ENCODE peak calls at places on chromosomes 5 and 9, in ten cellular contexts. E, R, X, K, Z, A, F, C, I and N are unnamed samples.

GRCh38 chr9:112054916-112055315 is 120.2 kb downstream of the SUSD1 start:
- DNase-seq in Z (no peak), E (no peak), I (no peak), F (no peak), X (no peak), R (no peak), K (no peak), A (no peak), C (no peak), N (no peak)

GRCh38 chr5:12023614-12024241 is 119.5 kb upstream of the CTNND2 start:
- DNase-seq in C (peak), E (no peak), F (no peak), A (peak), I (no peak), Z (peak), R (no peak), K (no peak), X (peak), N (peak)

GRCh38 chr5:157030692-157031091 is 28.2 kb downstream of the HAVCR1 start:
- DNase-seq in I (no peak), X (no peak), C (no peak), F (no peak), R (no peak), Z (no peak), A (no peak), K (no peak), E (no peak), N (no peak)

GRCh38 chr5:122053181-122054109 is 24.6 kb downstream of the LOX start:
- DNase-seq in E (no peak), A (no peak), C (no peak), X (peak), F (no peak), K (no peak), R (no peak), I (no peak), Z (no peak), N (peak)

GRCh38 chr9:134891016-134891589 is 10.5 kb downstream of the FCN2 start:
- DNase-seq in F (no peak), X (no peak), K (no peak), Z (no peak), A (no peak), C (no peak), R (peak), I (no peak), E (no peak), N (peak)

GRCh38 chr5:177301503-177302165 is 1.9 kb downstream of the RAB24 start:
- DNase-seq in Z (no peak), K (no peak), R (no peak), E (no peak), I (no peak), C (peak), A (no peak), X (no peak), F (no peak), N (peak)

GRCh38 chr9:98521141-98521540 is 187.6 kb downstream of the GABBR2 start:
- DNase-seq in E (no peak), K (no peak), Z (no peak), C (no peak), X (no peak), R (peak), I (no peak), A (no peak), F (no peak), N (peak)

GRCh38 chr5:172175263-172175719 is 12.7 kb downstream of the STK10 start:
- DNase-seq in C (no peak), X (no peak), I (no peak), F (peak), Z (peak), E (peak), K (peak), R (peak), A (no peak), N (no peak)

GRCh38 chr5:172028167-172028566 is 21.7 kb upstream of the FBXW11 start:
- DNase-seq in I (no peak), R (no peak), A (no peak), X (no peak), F (no peak), E (no peak), Z (no peak), K (no peak), C (no peak), N (no peak)

GRCh38 chr5:176965633-176966032 is 40.9 kb downstream of the UIMC1 start:
- DNase-seq in X (no peak), E (no peak), Z (no peak), C (no peak), R (no peak), A (no peak), I (no peak), F (no peak), K (no peak), N (no peak)

GRCh38 chr5:174601937-174602336 is 122.4 kb upstream of the MSX2 start:
- DNase-seq in X (no peak), R (no peak), E (no peak), I (no peak), K (no peak), Z (no peak), C (peak), A (no peak), F (no peak), N (no peak)

GRCh38 chr9:72883867-72884266 is 69.0 kb downstream of the ALDH1A1 start:
- DNase-seq in K (no peak), E (no peak), I (no peak), R (no peak), A (no peak), F (no peak), C (no peak), Z (no peak), X (no peak), N (no peak)

GRCh38 chr5:36305571-36306326 is 4.0 kb upstream of the RANBP3L start:
- DNase-seq in C (peak), X (peak), K (peak), A (peak), F (peak), R (no peak), I (no peak), E (peak), Z (peak), N (peak)

GRCh38 chr5:171606414-171607024 is 179.1 kb upstream of the SMIM23 start:
- DNase-seq in E (no peak), X (no peak), I (no peak), Z (no peak), F (no peak), R (no peak), K (no peak), C (no peak), A (no peak), N (peak)

GRCh38 chr5:78916044-78916443 is 69.1 kb downstream of the ARSB start:
- DNase-seq in I (no peak), Z (no peak), C (no peak), E (no peak), R (no peak), F (no peak), K (no peak), A (no peak), X (no peak), N (no peak)

GRCh38 chr9:126689027-126689825 is 75.5 kb downstream of the LMX1B start:
- DNase-seq in R (no peak), Z (no peak), K (no peak), X (no peak), E (no peak), C (no peak), I (no peak), F (no peak), A (no peak), N (no peak)

GRCh38 chr5:84384604-84385575 is at the start of gene EDIL3:
- DNase-seq in A (peak), R (no peak), I (no peak), E (no peak), X (peak), C (peak), F (no peak), K (no peak), Z (no peak), N (peak)

GRCh38 chr5:175654807-175655206 is 3.1 kb upstream of the HRH2 start:
- DNase-seq in I (no peak), X (no peak), K (no peak), R (peak), C (no peak), A (no peak), F (no peak), E (no peak), Z (no peak), N (no peak)

GRCh38 chr5:176796411-176796810 is 13.9 kb upstream of the UNC5A start:
- DNase-seq in F (no peak), C (no peak), A (no peak), E (no peak), X (no peak), Z (no peak), K (no peak), R (no peak), I (no peak), N (no peak)

GRCh38 chr9:130842547-130842946 is 7.5 kb downstream of the ABL1 start:
- DNase-seq in F (no peak), K (no peak), I (no peak), Z (no peak), E (no peak), C (no peak), R (no peak), X (no peak), A (no peak), N (no peak)

GRCh38 chr5:154467655-154468354 is 10.2 kb downstream of the HAND1 start:
- DNase-seq in X (peak), I (peak), C (peak), F (peak), K (peak), A (peak), E (peak), Z (peak), R (peak), N (peak)

GRCh38 chr5:174834081-174834480 is 109.7 kb downstream of the MSX2 start:
- DNase-seq in F (no peak), C (no peak), X (peak), I (no peak), A (no peak), E (no peak), R (no peak), K (no peak), Z (no peak), N (no peak)

GRCh38 chr5:176675676-176676360 is 28.5 kb downstream of the TSPAN17 start:
- DNase-seq in X (peak), K (no peak), I (peak), R (no peak), A (peak), Z (no peak), F (no peak), E (no peak), C (peak), N (peak)

GRCh38 chr5:14160116-14160515 is 17.0 kb downstream of the TRIO start:
- DNase-seq in K (no peak), R (no peak), X (no peak), E (no peak), C (no peak), Z (no peak), A (no peak), I (no peak), F (no peak), N (no peak)

GRCh38 chr9:107734231-107735014 is 244.9 kb upstream of the KLF4 start:
- DNase-seq in Z (no peak), F (no peak), A (no peak), K (peak), E (no peak), R (no peak), C (no peak), X (peak), I (no peak), N (peak)

GRCh38 chr5:142253938-142254895 is 70.6 kb downstream of the SPRY4 start:
- DNase-seq in A (no peak), K (no peak), C (no peak), F (no peak), X (peak), Z (no peak), R (no peak), E (no peak), I (no peak), N (peak)

GRCh38 chr5:65815156-65815555 is 93.2 kb downstream of the NLN start:
- DNase-seq in I (no peak), K (no peak), F (no peak), Z (peak), C (no peak), X (no peak), A (no peak), R (no peak), E (no peak), N (no peak)

GRCh38 chr9:137639303-137640051 is 20.7 kb downstream of the EHMT1 start:
- DNase-seq in X (no peak), C (no peak), F (no peak), K (no peak), I (no peak), R (no peak), Z (no peak), E (no peak), A (no peak), N (peak)

GRCh38 chr5:89218364-89218763 is 335.4 kb upstream of the MEF2C start:
- DNase-seq in K (no peak), E (no peak), Z (no peak), F (no peak), X (no peak), I (no peak), C (no peak), A (no peak), R (no peak), N (no peak)

GRCh38 chr5:111478266-111478665 is 34.1 kb downstream of the STARD4 start:
- DNase-seq in R (no peak), Z (no peak), A (no peak), I (no peak), F (no peak), K (no peak), C (no peak), X (peak), E (no peak), N (peak)